ENCODE peak calls at places on chromosome 1, in nine cellular contexts. One of them, this sample, is unnamed.

GRCh38 chr1:29236993-29237905 is 927 bp downstream of the PTPRU start:
- DNase-seq in upper lobe of left lung: peak; percentile 45
- DNase-seq in esophagus squamous epithelium: no peak
- DNase-seq in lower lobe of right lung: peak; percentile 74
- DNase-seq in tibial artery: peak; percentile 45
- DNase-seq in pancreas: peak; percentile 82
- DNase-seq in trophoblast cell: peak; percentile 59
- DNase-seq in SJSA1: peak; percentile 60
- DNase-seq in Peyer's patch: peak; percentile 53
- DNase-seq in this sample: peak; percentile 78

GRCh38 chr1:201426395-201427310 is 5.1 kb upstream of the TNNI1 start:
- DNase-seq in Peyer's patch: no peak
- DNase-seq in pancreas: no peak
- DNase-seq in lower lobe of right lung: no peak
- DNase-seq in tibial artery: no peak
- DNase-seq in trophoblast cell: no peak
- DNase-seq in upper lobe of left lung: no peak
- DNase-seq in SJSA1: no peak
- DNase-seq in esophagus squamous epithelium: no peak
- DNase-seq in this sample: no peak

GRCh38 chr1:238451781-238452310 is 561.1 kb upstream of the ZP4 start:
- DNase-seq in Peyer's patch: no peak
- DNase-seq in esophagus squamous epithelium: no peak
- DNase-seq in lower lobe of right lung: no peak
- DNase-seq in trophoblast cell: no peak
- DNase-seq in SJSA1: no peak
- DNase-seq in upper lobe of left lung: no peak
- DNase-seq in tibial artery: no peak
- DNase-seq in pancreas: no peak
- DNase-seq in this sample: no peak

GRCh38 chr1:59137968-59138367 is 158.9 kb upstream of the FGGY start:
- DNase-seq in lower lobe of right lung: no peak
- DNase-seq in tibial artery: no peak
- DNase-seq in Peyer's patch: no peak
- DNase-seq in trophoblast cell: no peak
- DNase-seq in SJSA1: no peak
- DNase-seq in upper lobe of left lung: no peak
- DNase-seq in esophagus squamous epithelium: no peak
- DNase-seq in pancreas: no peak
- DNase-seq in this sample: no peak

GRCh38 chr1:32623775-32624174 is 26.6 kb downstream of the ZBTB8OS start:
- DNase-seq in trophoblast cell: no peak
- DNase-seq in tibial artery: no peak
- DNase-seq in esophagus squamous epithelium: no peak
- DNase-seq in lower lobe of right lung: no peak
- DNase-seq in pancreas: no peak
- DNase-seq in upper lobe of left lung: no peak
- DNase-seq in SJSA1: no peak
- DNase-seq in Peyer's patch: no peak
- DNase-seq in this sample: no peak

GRCh38 chr1:180165509-180166435 is 11.1 kb downstream of the QSOX1 start:
- DNase-seq in upper lobe of left lung: no peak
- DNase-seq in lower lobe of right lung: no peak
- DNase-seq in tibial artery: no peak
- DNase-seq in trophoblast cell: peak; percentile 97
- DNase-seq in SJSA1: no peak
- DNase-seq in Peyer's patch: peak; percentile 26
- DNase-seq in esophagus squamous epithelium: no peak
- DNase-seq in pancreas: peak; percentile 52
- DNase-seq in this sample: no peak

GRCh38 chr1:14259191-14259757 is 339.2 kb upstream of the KAZN start:
- DNase-seq in pancreas: peak; percentile 59
- DNase-seq in lower lobe of right lung: peak; percentile 66
- DNase-seq in Peyer's patch: peak; percentile 83
- DNase-seq in SJSA1: no peak
- DNase-seq in trophoblast cell: no peak
- DNase-seq in esophagus squamous epithelium: peak; percentile 9
- DNase-seq in upper lobe of left lung: peak; percentile 34
- DNase-seq in tibial artery: peak; percentile 87
- DNase-seq in this sample: peak; percentile 78

GRCh38 chr1:10736623-10737267 is 59.7 kb downstream of the CASZ1 start:
- DNase-seq in trophoblast cell: no peak
- DNase-seq in tibial artery: no peak
- DNase-seq in Peyer's patch: no peak
- DNase-seq in SJSA1: no peak
- DNase-seq in esophagus squamous epithelium: no peak
- DNase-seq in lower lobe of right lung: peak; percentile 86
- DNase-seq in pancreas: peak; percentile 91
- DNase-seq in upper lobe of left lung: peak; percentile 84
- DNase-seq in this sample: no peak

GRCh38 chr1:201608635-201609395 is 69.9 kb downstream of the NAV1 start:
- DNase-seq in upper lobe of left lung: no peak
- DNase-seq in pancreas: no peak
- DNase-seq in trophoblast cell: no peak
- DNase-seq in lower lobe of right lung: no peak
- DNase-seq in esophagus squamous epithelium: no peak
- DNase-seq in SJSA1: no peak
- DNase-seq in tibial artery: no peak
- DNase-seq in Peyer's patch: no peak
- DNase-seq in this sample: no peak

GRCh38 chr1:205917466-205918248 is 25.6 kb downstream of the SLC26A9 start:
- DNase-seq in tibial artery: no peak
- DNase-seq in trophoblast cell: no peak
- DNase-seq in esophagus squamous epithelium: no peak
- DNase-seq in pancreas: no peak
- DNase-seq in lower lobe of right lung: no peak
- DNase-seq in upper lobe of left lung: peak; percentile 8
- DNase-seq in Peyer's patch: no peak
- DNase-seq in SJSA1: no peak
- DNase-seq in this sample: no peak

GRCh38 chr1:69738458-69738857 is 170.7 kb downstream of the LRRC7 start:
- DNase-seq in Peyer's patch: no peak
- DNase-seq in trophoblast cell: no peak
- DNase-seq in SJSA1: no peak
- DNase-seq in tibial artery: no peak
- DNase-seq in upper lobe of left lung: no peak
- DNase-seq in esophagus squamous epithelium: no peak
- DNase-seq in lower lobe of right lung: no peak
- DNase-seq in pancreas: no peak
- DNase-seq in this sample: no peak

GRCh38 chr1:219958875-219959417 is 30.6 kb upstream of the SLC30A10 start:
- DNase-seq in SJSA1: no peak
- DNase-seq in trophoblast cell: no peak
- DNase-seq in Peyer's patch: peak; percentile 66
- DNase-seq in lower lobe of right lung: no peak
- DNase-seq in esophagus squamous epithelium: no peak
- DNase-seq in upper lobe of left lung: no peak
- DNase-seq in pancreas: no peak
- DNase-seq in tibial artery: no peak
- DNase-seq in this sample: no peak

GRCh38 chr1:71964188-71964587 is 318.2 kb downstream of the NEGR1 start:
- DNase-seq in tibial artery: no peak
- DNase-seq in trophoblast cell: no peak
- DNase-seq in pancreas: no peak
- DNase-seq in esophagus squamous epithelium: no peak
- DNase-seq in SJSA1: no peak
- DNase-seq in upper lobe of left lung: no peak
- DNase-seq in Peyer's patch: no peak
- DNase-seq in lower lobe of right lung: no peak
- DNase-seq in this sample: no peak

GRCh38 chr1:202107801-202108731 is 14.7 kb upstream of the GPR37L1 start:
- DNase-seq in tibial artery: no peak
- DNase-seq in upper lobe of left lung: peak; percentile 74
- DNase-seq in esophagus squamous epithelium: no peak
- DNase-seq in SJSA1: no peak
- DNase-seq in lower lobe of right lung: peak; percentile 53
- DNase-seq in pancreas: peak; percentile 86
- DNase-seq in Peyer's patch: peak; percentile 90
- DNase-seq in trophoblast cell: no peak
- DNase-seq in this sample: no peak

GRCh38 chr1:185534806-185535205 is 199.4 kb upstream of the HMCN1 start:
- DNase-seq in Peyer's patch: no peak
- DNase-seq in pancreas: no peak
- DNase-seq in esophagus squamous epithelium: no peak
- DNase-seq in upper lobe of left lung: no peak
- DNase-seq in lower lobe of right lung: no peak
- DNase-seq in SJSA1: no peak
- DNase-seq in trophoblast cell: no peak
- DNase-seq in tibial artery: no peak
- DNase-seq in this sample: no peak

GRCh38 chr1:226666714-226667113 is 72.4 kb downstream of the ITPKB start:
- DNase-seq in pancreas: no peak
- DNase-seq in SJSA1: peak; percentile 42
- DNase-seq in tibial artery: no peak
- DNase-seq in trophoblast cell: no peak
- DNase-seq in Peyer's patch: no peak
- DNase-seq in esophagus squamous epithelium: no peak
- DNase-seq in upper lobe of left lung: no peak
- DNase-seq in lower lobe of right lung: no peak
- DNase-seq in this sample: no peak

GRCh38 chr1:184533049-184533448 is 146.2 kb downstream of the C1orf21 start:
- DNase-seq in esophagus squamous epithelium: no peak
- DNase-seq in upper lobe of left lung: no peak
- DNase-seq in lower lobe of right lung: no peak
- DNase-seq in Peyer's patch: no peak
- DNase-seq in trophoblast cell: no peak
- DNase-seq in pancreas: no peak
- DNase-seq in tibial artery: no peak
- DNase-seq in SJSA1: no peak
- DNase-seq in this sample: no peak

GRCh38 chr1:84366786-84367185 is 31.5 kb upstream of the DNASE2B start:
- DNase-seq in trophoblast cell: no peak
- DNase-seq in tibial artery: no peak
- DNase-seq in upper lobe of left lung: no peak
- DNase-seq in SJSA1: no peak
- DNase-seq in lower lobe of right lung: no peak
- DNase-seq in pancreas: no peak
- DNase-seq in Peyer's patch: no peak
- DNase-seq in esophagus squamous epithelium: no peak
- DNase-seq in this sample: no peak

GRCh38 chr1:216670118-216670870 is 52.9 kb downstream of the ESRRG start:
- DNase-seq in SJSA1: no peak
- DNase-seq in esophagus squamous epithelium: no peak
- DNase-seq in trophoblast cell: peak; percentile 91
- DNase-seq in tibial artery: no peak
- DNase-seq in Peyer's patch: no peak
- DNase-seq in upper lobe of left lung: no peak
- DNase-seq in lower lobe of right lung: no peak
- DNase-seq in pancreas: no peak
- DNase-seq in this sample: no peak

DNA sequence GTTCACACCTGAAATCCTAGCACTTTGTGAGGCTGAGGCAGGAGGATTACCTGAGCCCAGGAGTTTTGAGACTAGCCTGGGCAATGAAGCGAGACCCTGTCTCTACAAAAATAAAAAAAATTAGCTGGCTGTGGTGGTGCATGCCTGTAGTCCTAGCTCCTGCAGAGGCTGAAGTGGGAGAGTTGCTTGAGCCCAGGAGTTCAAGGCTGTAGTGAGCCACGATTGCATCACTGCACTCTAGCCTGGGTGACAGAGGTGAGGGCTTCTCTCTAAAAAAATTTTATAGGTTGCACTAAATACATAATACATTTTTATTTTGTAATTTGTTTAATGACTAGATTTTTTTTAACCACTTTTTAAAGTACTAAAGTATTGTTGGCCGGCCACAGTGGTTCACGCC is 6.1 kb downstream of the PARK7 start:
- DNase-seq in upper lobe of left lung: no peak
- DNase-seq in trophoblast cell: no peak
- DNase-seq in tibial artery: no peak
- DNase-seq in pancreas: no peak
- DNase-seq in SJSA1: no peak
- DNase-seq in esophagus squamous epithelium: no peak
- DNase-seq in Peyer's patch: no peak
- DNase-seq in lower lobe of right lung: no peak
- DNase-seq in this sample: peak; percentile 11
- H3K36me3 ChIP-seq in upper lobe of left lung: peaks cover 76% of the 10 kb centered on the region
- H3K36me3 ChIP-seq in trophoblast cell: peaks cover 46% of the 10 kb centered on the region
- H3K36me3 ChIP-seq in tibial artery: peaks cover 65% of the 10 kb centered on the region
- H3K36me3 ChIP-seq in pancreas: peaks cover 68% of the 10 kb centered on the region
- H3K36me3 ChIP-seq in SJSA1: peaks cover 96% of the 10 kb centered on the region
- H3K36me3 ChIP-seq in esophagus squamous epithelium: peaks cover 17% of the 10 kb centered on the region
- H3K36me3 ChIP-seq in Peyer's patch: no peaks in the 10 kb centered on the region
- H3K36me3 ChIP-seq in lower lobe of right lung: peaks cover 99% of the 10 kb centered on the region
- H3K36me3 ChIP-seq in this sample: peaks cover 70% of the 10 kb centered on the region

DNA sequence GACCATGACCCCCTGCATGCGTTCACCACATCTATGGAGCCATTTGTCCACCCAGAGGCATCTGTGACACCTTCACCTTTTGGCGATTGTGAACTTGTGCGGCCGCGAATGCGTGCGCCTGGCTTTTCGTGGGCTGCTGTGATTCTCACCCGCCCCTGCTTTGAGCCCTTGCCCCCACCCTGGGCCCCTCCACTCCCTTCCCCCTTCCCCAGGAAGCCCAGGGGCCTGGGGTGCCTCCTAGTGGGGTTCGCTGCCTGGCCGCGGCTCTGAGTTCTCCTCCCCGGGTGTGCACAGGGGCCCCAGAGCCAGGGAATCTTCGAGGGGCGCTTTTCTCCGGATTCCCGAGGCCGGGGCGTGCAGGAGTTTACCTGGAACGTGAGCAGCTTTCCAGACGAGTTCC is 97.9 kb upstream of the ACTRT2 start:
- DNase-seq in pancreas: no peak
- DNase-seq in SJSA1: no peak
- DNase-seq in Peyer's patch: no peak
- DNase-seq in tibial artery: no peak
- DNase-seq in upper lobe of left lung: no peak
- DNase-seq in trophoblast cell: no peak
- DNase-seq in esophagus squamous epithelium: no peak
- DNase-seq in lower lobe of right lung: no peak
- DNase-seq in this sample: no peak
- H3K9me3 ChIP-seq in pancreas: no peaks in the 10 kb centered on the region
- H3K9me3 ChIP-seq in SJSA1: no peaks in the 10 kb centered on the region
- H3K9me3 ChIP-seq in Peyer's patch: no peaks in the 10 kb centered on the region
- H3K9me3 ChIP-seq in tibial artery: no peaks in the 10 kb centered on the region
- H3K9me3 ChIP-seq in upper lobe of left lung: no peaks in the 10 kb centered on the region
- H3K9me3 ChIP-seq in trophoblast cell: peaks cover 29% of the 10 kb centered on the region
- H3K9me3 ChIP-seq in esophagus squamous epithelium: no peaks in the 10 kb centered on the region
- H3K9me3 ChIP-seq in lower lobe of right lung: no peaks in the 10 kb centered on the region
- H3K9me3 ChIP-seq in this sample: no peaks in the 10 kb centered on the region

DNA sequence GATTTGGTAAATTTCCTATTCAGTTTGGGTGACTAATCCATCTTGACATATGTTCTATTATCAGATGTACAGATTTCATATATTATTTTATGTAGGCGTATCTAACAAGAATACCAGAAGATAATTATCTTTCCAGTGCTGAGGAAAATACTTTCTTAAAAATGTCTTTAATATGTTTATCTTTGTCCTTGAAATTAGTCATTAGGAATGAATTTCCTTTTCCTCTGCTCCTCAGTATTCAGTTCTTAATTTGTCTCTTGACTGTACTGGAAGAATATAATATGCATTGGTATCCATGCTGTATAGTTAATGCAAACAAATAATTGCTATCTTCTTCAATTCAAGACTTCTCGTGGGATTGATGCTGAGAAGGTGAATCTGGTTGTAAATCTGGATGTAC is 6.6 kb downstream of the DDX20 start:
- DNase-seq in esophagus squamous epithelium: no peak
- DNase-seq in tibial artery: no peak
- DNase-seq in upper lobe of left lung: no peak
- DNase-seq in trophoblast cell: no peak
- DNase-seq in Peyer's patch: no peak
- DNase-seq in SJSA1: no peak
- DNase-seq in lower lobe of right lung: no peak
- DNase-seq in pancreas: no peak
- DNase-seq in this sample: no peak
- H3K36me3 ChIP-seq in esophagus squamous epithelium: no peaks in the 10 kb centered on the region
- H3K36me3 ChIP-seq in tibial artery: peaks cover 56% of the 10 kb centered on the region
- H3K36me3 ChIP-seq in upper lobe of left lung: peaks cover 55% of the 10 kb centered on the region
- H3K36me3 ChIP-seq in trophoblast cell: peaks cover 11% of the 10 kb centered on the region
- H3K36me3 ChIP-seq in Peyer's patch: no peaks in the 10 kb centered on the region
- H3K36me3 ChIP-seq in SJSA1: peaks cover 94% of the 10 kb centered on the region
- H3K36me3 ChIP-seq in lower lobe of right lung: peaks cover 89% of the 10 kb centered on the region
- H3K36me3 ChIP-seq in pancreas: peaks cover 25% of the 10 kb centered on the region
- H3K36me3 ChIP-seq in this sample: peaks cover 64% of the 10 kb centered on the region

GRCh38 chr1:239593527-239593926 is 207.2 kb downstream of the CHRM3 start:
- DNase-seq in tibial artery: no peak
- DNase-seq in Peyer's patch: no peak
- DNase-seq in lower lobe of right lung: no peak
- DNase-seq in trophoblast cell: peak; percentile 25
- DNase-seq in SJSA1: no peak
- DNase-seq in pancreas: no peak
- DNase-seq in upper lobe of left lung: no peak
- DNase-seq in esophagus squamous epithelium: no peak
- DNase-seq in this sample: no peak
- H3K9me3 ChIP-seq in tibial artery: no peaks in the 10 kb centered on the region
- H3K9me3 ChIP-seq in Peyer's patch: no peaks in the 10 kb centered on the region
- H3K9me3 ChIP-seq in lower lobe of right lung: no peaks in the 10 kb centered on the region
- H3K9me3 ChIP-seq in trophoblast cell: no peaks in the 10 kb centered on the region
- H3K9me3 ChIP-seq in SJSA1: peaks cover 3% of the 10 kb centered on the region
- H3K9me3 ChIP-seq in pancreas: no peaks in the 10 kb centered on the region
- H3K9me3 ChIP-seq in upper lobe of left lung: no peaks in the 10 kb centered on the region
- H3K9me3 ChIP-seq in esophagus squamous epithelium: no peaks in the 10 kb centered on the region
- H3K9me3 ChIP-seq in this sample: no peaks in the 10 kb centered on the region